ENCODE peak calls at places on chromosomes 13 and 19, in ten cellular contexts. H is GM13977; P is pancreas; U is neural progenitor cell; J is KG1; B is NCI-H2081 treated with DMSO at 0.1 percent for 48 hours; Q is stimulated activated CD8-positive, alpha-beta memory T cell treated with anti-CD3 and anti-CD28 coated beads, Interleukin-4, amount 100 ng/mL, for 24 hours; G is HS-5; Z is caudate nucleus; M is activated CD4-positive, alpha-beta T cell treated with anti-CD3 and anti-CD28 coated beads, Interleukin-2, amount 50 U/mL, for 1 hour. O is an unnamed sample.

GRCh38 chr13:34152409-34152808 is 334.5 kb downstream of the RFC3 start:
- DNase-seq in H (no peak), P (no peak), U (no peak), J (no peak), B (no peak), Q (no peak), G (no peak), Z (no peak), M (no peak), O (no peak)

GRCh38 chr13:112152846-112153245 is 85.9 kb downstream of the SOX1 start:
- DNase-seq in H (no peak), P (no peak), U (no peak), J (no peak), B (no peak), Q (no peak), G (no peak), Z (no peak), M (no peak), O (no peak)

GRCh38 chr19:46898731-46899130 is 37.9 kb downstream of the ARHGAP35 start:
- DNase-seq in H (no peak), P (no peak), U (no peak), J (no peak), B (no peak), Q (no peak), G (no peak), Z (no peak), M (no peak), O (no peak)

GRCh38 chr13:85588359-85588758 is 210.9 kb downstream of the SLITRK6 start:
- DNase-seq in H (no peak), P (no peak), U (no peak), J (no peak), B (no peak), Q (no peak), G (no peak), Z (no peak), M (no peak), O (no peak)

GRCh38 chr13:98693756-98694155 is 58.7 kb downstream of the SLC15A1 start:
- DNase-seq in H (no peak), P (no peak), U (peak; percentile 55), J (no peak), B (no peak), Q (no peak), G (no peak), Z (no peak), M (no peak), O (no peak)

GRCh38 chr19:20171285-20171684 is 4.3 kb downstream of the ZNF486 start:
- DNase-seq in H (no peak), P (no peak), U (no peak), J (no peak), B (no peak), Q (no peak), G (no peak), Z (no peak), M (no peak), O (no peak)

GRCh38 chr19:3253270-3253669 is 28.8 kb downstream of the CELF5 start:
- DNase-seq in H (no peak), P (no peak), U (no peak), J (no peak), B (no peak), Q (no peak), G (no peak), Z (no peak), M (no peak), O (no peak)

GRCh38 chr13:78317030-78317429 is 286.3 kb downstream of the POU4F1 start:
- DNase-seq in H (no peak), P (no peak), U (peak; percentile 58), J (no peak), B (no peak), Q (no peak), G (no peak), Z (no peak), M (no peak), O (no peak)

GRCh38 chr13:23806874-23807522 is 82.2 kb downstream of the MIPEP start:
- DNase-seq in H (no peak), P (no peak), U (no peak), J (no peak), B (no peak), Q (no peak), G (no peak), Z (no peak), M (no peak), O (no peak)

GRCh38 chr13:94595943-94596574 is at the start of gene TGDS:
- DNase-seq in H (peak; percentile 89), P (peak; percentile 90), U (peak; percentile 94), J (peak; percentile 88), B (peak; percentile 70), Q (peak; percentile 85), G (no peak), Z (peak; percentile 73), M (peak; percentile 84), O (peak; percentile 96)

GRCh38 chr13:60112771-60113170 is 51.0 kb downstream of the DIAPH3 start:
- DNase-seq in H (no peak), P (no peak), U (no peak), J (no peak), B (no peak), Q (no peak), G (peak; percentile 6), Z (no peak), M (no peak), O (no peak)

GRCh38 chr19:24033962-24034342 is 53.0 kb upstream of the ZNF254 start:
- DNase-seq in H (peak; percentile 48), P (peak; percentile 65), U (peak; percentile 46), J (peak; percentile 42), B (no peak), Q (no peak), G (no peak), Z (peak; percentile 8), M (peak; percentile 18), O (no peak)